ENCODE peak calls at places on chromosome 15, in seven cellular contexts. E is AG04450, A is PC-9, B is HL-60, I is upper lobe of right lung, P is fibroblast of lung, H is pancreas. W is an unnamed sample.

GRCh38 chr15:92291900-92292299 is 101.8 kb upstream of the ST8SIA2 start:
- DNase-seq in A (no peak), H (no peak), E (no peak), P (no peak), B (no peak), I (no peak), W (no peak)

GRCh38 chr15:82641129-82641798 is 5.9 kb downstream of the CPEB1 start:
- DNase-seq in A (no peak), H (no peak), E (no peak), B (no peak), P (no peak), I (no peak), W (no peak)

GRCh38 chr15:25717116-25717755 is 145.9 kb downstream of the ATP10A start:
- DNase-seq in I (no peak), E (no peak), H (no peak), B (no peak), A (no peak), P (peak; percentile 43), W (no peak)

GRCh38 chr15:77819841-77820728 is 187.4 kb upstream of the LINGO1 start:
- DNase-seq in A (no peak), B (no peak), P (no peak), I (no peak), H (no peak), E (no peak), W (no peak)

GRCh38 chr15:43939070-43939469 is 112.3 kb downstream of the WDR76 start:
- DNase-seq in A (no peak), I (no peak), H (no peak), P (peak; percentile 42), E (no peak), B (no peak), W (no peak)

GRCh38 chr15:76169013-76169412 is 109.2 kb downstream of the TMEM266 start:
- DNase-seq in E (no peak), A (no peak), B (no peak), H (no peak), P (no peak), I (no peak), W (no peak)

GRCh38 chr15:78671626-78672211 is 30.7 kb upstream of the CHRNB4 start:
- DNase-seq in H (no peak), A (no peak), B (no peak), I (no peak), P (no peak), E (no peak), W (no peak)

GRCh38 chr15:39594764-39595620 is 14.1 kb downstream of the THBS1 start:
- DNase-seq in P (peak; percentile 44), A (peak; percentile 53), E (no peak), I (no peak), H (no peak), B (no peak), W (no peak)

GRCh38 chr15:60534051-60534450 is 55.1 kb upstream of the ICE2 start:
- DNase-seq in P (no peak), B (no peak), I (no peak), A (no peak), H (no peak), E (no peak), W (no peak)

GRCh38 chr15:72353266-72353665 is 22.5 kb downstream of the HEXA start:
- DNase-seq in A (peak; percentile 74), B (no peak), H (no peak), I (no peak), P (peak; percentile 20), E (no peak), W (no peak)

GRCh38 chr15:40343512-40343911 is 2.8 kb upstream of the CCDC9B start:
- DNase-seq in P (peak; percentile 87), A (peak; percentile 88), H (no peak), E (peak; percentile 80), I (no peak), B (no peak), W (no peak)

GRCh38 chr15:100111103-100112060 is 230.4 kb downstream of the ADAMTS17 start:
- DNase-seq in H (no peak), E (peak; percentile 59), A (peak; percentile 67), P (peak; percentile 85), B (peak; percentile 84), I (peak; percentile 58), W (peak; percentile 95)

GRCh38 chr15:94400521-94401290 is 169.3 kb downstream of the MCTP2 start:
- DNase-seq in P (no peak), B (no peak), A (no peak), I (no peak), E (no peak), H (no peak), W (no peak)

GRCh38 chr15:74552761-74553441 is 11.9 kb downstream of the ARID3B start:
- DNase-seq in P (no peak), I (no peak), A (no peak), B (no peak), H (no peak), E (no peak), W (no peak)

GRCh38 chr15:83108266-83109219 is 1.1 kb downstream of the TM6SF1 start:
- DNase-seq in B (peak; percentile 90), P (peak; percentile 72), A (no peak), E (peak; percentile 29), I (peak; percentile 84), H (no peak), W (peak; percentile 72)

GRCh38 chr15:71440479-71441071 is 325.3 kb downstream of the THSD4 start:
- DNase-seq in P (peak; percentile 89), H (no peak), E (peak; percentile 37), B (no peak), I (no peak), A (peak; percentile 53), W (no peak)

GRCh38 chr15:68546318-68546717 is 32.5 kb upstream of the CORO2B start:
- DNase-seq in A (no peak), B (no peak), H (no peak), E (no peak), P (no peak), I (no peak), W (no peak)
- H3K4me3 ChIP-seq in A (no peak overlapping the region), B (no peak overlapping the region), H (no peak overlapping the region), E (no peak overlapping the region), P (no peak overlapping the region), I (no peak overlapping the region), W (no peak overlapping the region)

GRCh38 chr15:96359371-96359771 is 28.9 kb downstream of the NR2F2 start:
- DNase-seq in B (no peak), P (no peak), H (no peak), E (no peak), A (no peak), I (no peak), W (no peak)
- H3K27me3 ChIP-seq in B (no peaks in the 10 kb centered on the region), P (no peaks in the 10 kb centered on the region), H (peaks cover 10% of the 10 kb centered on the region), E (no peaks in the 10 kb centered on the region), A (no peaks in the 10 kb centered on the region), I (peaks cover 69% of the 10 kb centered on the region), W (no peaks in the 10 kb centered on the region)

GRCh38 chr15:89758981-89759380 is 7.9 kb upstream of the MESP1 start:
- DNase-seq in B (no peak), H (peak; percentile 36), A (no peak), I (no peak), E (no peak), P (no peak), W (no peak)
- TF ChIP-seq CTCF in B (no peak), H (no peak), A (no peak), I (no peak), E (no peak), P (no peak), W (no peak)

GRCh38 chr15:41659855-41660234 is 360 bp upstream of the MGA start:
- DNase-seq in I (no peak), E (no peak), B (no peak), H (no peak), P (no peak), A (no peak), W (no peak)
- H3K4me3 ChIP-seq in I (peak overlapping the region; percentile 64), E (peak overlapping the region; percentile 69), B (peak overlapping the region; percentile 53), H (peak overlapping the region; percentile 30), P (peak overlapping the region; percentile 40), A (peak overlapping the region; percentile 63), W (peak overlapping the region; percentile 42)

GRCh38 chr15:63366451-63366850 is 15.2 kb downstream of the CA12 start:
- DNase-seq in I (no peak), E (no peak), H (no peak), A (no peak), P (peak; percentile 43), B (no peak), W (no peak)
- H3K27me3 ChIP-seq in I (no peaks in the 10 kb centered on the region), E (no peaks in the 10 kb centered on the region), H (no peaks in the 10 kb centered on the region), A (no peaks in the 10 kb centered on the region), P (no peaks in the 10 kb centered on the region), B (no peaks in the 10 kb centered on the region), W (no peaks in the 10 kb centered on the region)

GRCh38 chr15:51731549-51732267 is 5.7 kb downstream of the LYSMD2 start:
- DNase-seq in A (no peak), B (no peak), P (peak; percentile 78), H (no peak), E (peak; percentile 54), I (no peak), W (peak; percentile 59)

GRCh38 chr15:51724673-51725072 is 12.8 kb downstream of the LYSMD2 start:
- DNase-seq in H (no peak), P (no peak), B (no peak), A (no peak), E (no peak), I (no peak), W (no peak)

GRCh38 chr15:51724199-51724598 is 13.3 kb downstream of the LYSMD2 start:
- DNase-seq in B (no peak), H (no peak), E (no peak), P (no peak), A (no peak), I (no peak), W (no peak)

GRCh38 chr15:51726302-51727073 is 11.0 kb downstream of the LYSMD2 start:
- DNase-seq in E (peak; percentile 68), A (peak; percentile 85), P (peak; percentile 68), B (no peak), H (no peak), I (no peak), W (peak; percentile 84)

GRCh38 chr15:51727141-51727897 is 10.1 kb downstream of the LYSMD2 start:
- DNase-seq in I (no peak), P (peak; percentile 12), A (no peak), E (no peak), H (no peak), B (no peak), W (no peak)
- TF ChIP-seq CTCF in I (no peak), P (peak; percentile 15), A (no peak), E (peak; percentile 44), H (no peak), B (no peak), W (peak; percentile 33)

DNA sequence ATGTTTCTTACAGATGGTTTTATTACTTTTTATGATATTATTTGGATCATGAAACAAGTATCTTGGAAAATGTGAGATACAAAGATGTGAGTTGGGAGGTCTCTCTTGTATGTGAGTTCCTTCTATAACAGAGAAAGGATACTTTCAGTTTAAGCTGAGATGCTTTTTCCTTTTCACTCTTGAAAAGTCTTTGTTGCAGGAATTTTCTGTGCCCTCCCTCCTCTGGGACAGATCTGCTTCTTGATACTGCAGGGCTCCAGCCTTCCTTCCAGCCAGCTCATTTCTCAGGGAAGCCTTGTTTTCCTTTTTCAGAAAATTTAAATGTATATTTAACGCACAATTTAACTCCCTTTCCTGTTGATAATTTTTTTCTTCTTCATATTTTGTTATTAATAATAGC is 105.4 kb downstream of the IGF1R start:
- DNase-seq in H (no peak), B (no peak), P (no peak), A (no peak), I (no peak), E (no peak), W (no peak)
- H3K4me3 ChIP-seq in H (no peak overlapping the region), B (no peak overlapping the region), P (peak overlapping the region; percentile 39), A (no peak overlapping the region), I (peak overlapping the region; percentile 28), E (no peak overlapping the region), W (peak overlapping the region; percentile 29)

W was measured in right atrium auricular region.